ENCODE peak calls at places on chromosomes 16 and 17, in eight cellular contexts. One of them, this sample, is unnamed.

GRCh38 chr16:71311553-71312158 is 22.5 kb upstream of the CMTR2 start:
- DNase-seq in endothelial cell of umbilical vein: peak; percentile 28
- DNase-seq in right lobe of liver: no peak
- DNase-seq in IMR-90: peak; percentile 5
- DNase-seq in A549: peak; percentile 13
- DNase-seq in heart left ventricle: no peak
- DNase-seq in testis: peak; percentile 62
- DNase-seq in H1: peak; percentile 70
- DNase-seq in this sample: no peak

GRCh38 chr17:323181-323580 is 29.4 kb downstream of the RPH3AL start:
- DNase-seq in heart left ventricle: no peak
- DNase-seq in A549: no peak
- DNase-seq in right lobe of liver: peak; percentile 13
- DNase-seq in endothelial cell of umbilical vein: no peak
- DNase-seq in IMR-90: no peak
- DNase-seq in testis: no peak
- DNase-seq in H1: peak; percentile 37
- DNase-seq in this sample: no peak

GRCh38 chr16:678858-679807 is 1.1 kb upstream of the STUB1 start:
- DNase-seq in testis: peak; percentile 84
- DNase-seq in A549: no peak
- DNase-seq in H1: peak; percentile 79
- DNase-seq in IMR-90: peak; percentile 30
- DNase-seq in right lobe of liver: peak; percentile 89
- DNase-seq in heart left ventricle: peak; percentile 89
- DNase-seq in endothelial cell of umbilical vein: peak; percentile 49
- DNase-seq in this sample: peak; percentile 61

GRCh38 chr16:30889721-30890120 is 4.2 kb downstream of the BCL7C start:
- DNase-seq in A549: no peak
- DNase-seq in heart left ventricle: no peak
- DNase-seq in testis: no peak
- DNase-seq in right lobe of liver: no peak
- DNase-seq in H1: no peak
- DNase-seq in IMR-90: no peak
- DNase-seq in endothelial cell of umbilical vein: no peak
- DNase-seq in this sample: no peak

GRCh38 chr16:922051-922450 is 48.7 kb downstream of the LMF1 start:
- DNase-seq in H1: no peak
- DNase-seq in endothelial cell of umbilical vein: no peak
- DNase-seq in IMR-90: no peak
- DNase-seq in heart left ventricle: no peak
- DNase-seq in A549: no peak
- DNase-seq in right lobe of liver: peak; percentile 42
- DNase-seq in testis: no peak
- DNase-seq in this sample: no peak

GRCh38 chr17:72931163-72931562 is 161.3 kb downstream of the SLC39A11 start:
- DNase-seq in IMR-90: no peak
- DNase-seq in H1: no peak
- DNase-seq in A549: no peak
- DNase-seq in testis: no peak
- DNase-seq in right lobe of liver: no peak
- DNase-seq in heart left ventricle: no peak
- DNase-seq in endothelial cell of umbilical vein: no peak
- DNase-seq in this sample: no peak

GRCh38 chr17:71632328-71632727 is 488.5 kb upstream of the SOX9 start:
- DNase-seq in right lobe of liver: no peak
- DNase-seq in IMR-90: peak; percentile 41
- DNase-seq in heart left ventricle: no peak
- DNase-seq in endothelial cell of umbilical vein: no peak
- DNase-seq in A549: no peak
- DNase-seq in testis: no peak
- DNase-seq in H1: no peak
- DNase-seq in this sample: no peak

GRCh38 chr16:86669937-86670772 is 91.8 kb downstream of the FOXL1 start:
- DNase-seq in heart left ventricle: peak; percentile 71
- DNase-seq in endothelial cell of umbilical vein: no peak
- DNase-seq in right lobe of liver: no peak
- DNase-seq in H1: no peak
- DNase-seq in testis: peak; percentile 43
- DNase-seq in A549: no peak
- DNase-seq in IMR-90: peak; percentile 61
- DNase-seq in this sample: no peak

GRCh38 chr17:33498069-33498468 is 205.0 kb upstream of the ASIC2 start:
- DNase-seq in heart left ventricle: no peak
- DNase-seq in IMR-90: no peak
- DNase-seq in H1: no peak
- DNase-seq in right lobe of liver: no peak
- DNase-seq in testis: no peak
- DNase-seq in endothelial cell of umbilical vein: no peak
- DNase-seq in A549: no peak
- DNase-seq in this sample: no peak

GRCh38 chr17:51397361-51398127 is 137.2 kb downstream of the UTP18 start:
- DNase-seq in right lobe of liver: no peak
- DNase-seq in heart left ventricle: no peak
- DNase-seq in testis: no peak
- DNase-seq in A549: peak; percentile 94
- DNase-seq in IMR-90: peak; percentile 45
- DNase-seq in endothelial cell of umbilical vein: no peak
- DNase-seq in H1: no peak
- DNase-seq in this sample: peak; percentile 57

GRCh38 chr16:50279142-50279865 is 13.0 kb downstream of the ADCY7 start:
- DNase-seq in endothelial cell of umbilical vein: no peak
- DNase-seq in right lobe of liver: peak; percentile 82
- DNase-seq in H1: no peak
- DNase-seq in heart left ventricle: peak; percentile 81
- DNase-seq in A549: no peak
- DNase-seq in IMR-90: no peak
- DNase-seq in testis: peak; percentile 58
- DNase-seq in this sample: no peak

GRCh38 chr17:81533713-81534141 is 5.5 kb downstream of the FSCN2 start:
- DNase-seq in heart left ventricle: no peak
- DNase-seq in right lobe of liver: no peak
- DNase-seq in A549: no peak
- DNase-seq in H1: no peak
- DNase-seq in endothelial cell of umbilical vein: no peak
- DNase-seq in testis: no peak
- DNase-seq in IMR-90: no peak
- DNase-seq in this sample: no peak
- TF ChIP-seq POLR2A in heart left ventricle: no peak
- TF ChIP-seq POLR2A in right lobe of liver: no peak
- TF ChIP-seq POLR2A in A549: no peak
- TF ChIP-seq POLR2A in H1: no peak
- TF ChIP-seq POLR2A in endothelial cell of umbilical vein: no peak
- TF ChIP-seq POLR2A in testis: no peak
- TF ChIP-seq POLR2A in IMR-90: no peak
- TF ChIP-seq POLR2A in this sample: no peak

DNA sequence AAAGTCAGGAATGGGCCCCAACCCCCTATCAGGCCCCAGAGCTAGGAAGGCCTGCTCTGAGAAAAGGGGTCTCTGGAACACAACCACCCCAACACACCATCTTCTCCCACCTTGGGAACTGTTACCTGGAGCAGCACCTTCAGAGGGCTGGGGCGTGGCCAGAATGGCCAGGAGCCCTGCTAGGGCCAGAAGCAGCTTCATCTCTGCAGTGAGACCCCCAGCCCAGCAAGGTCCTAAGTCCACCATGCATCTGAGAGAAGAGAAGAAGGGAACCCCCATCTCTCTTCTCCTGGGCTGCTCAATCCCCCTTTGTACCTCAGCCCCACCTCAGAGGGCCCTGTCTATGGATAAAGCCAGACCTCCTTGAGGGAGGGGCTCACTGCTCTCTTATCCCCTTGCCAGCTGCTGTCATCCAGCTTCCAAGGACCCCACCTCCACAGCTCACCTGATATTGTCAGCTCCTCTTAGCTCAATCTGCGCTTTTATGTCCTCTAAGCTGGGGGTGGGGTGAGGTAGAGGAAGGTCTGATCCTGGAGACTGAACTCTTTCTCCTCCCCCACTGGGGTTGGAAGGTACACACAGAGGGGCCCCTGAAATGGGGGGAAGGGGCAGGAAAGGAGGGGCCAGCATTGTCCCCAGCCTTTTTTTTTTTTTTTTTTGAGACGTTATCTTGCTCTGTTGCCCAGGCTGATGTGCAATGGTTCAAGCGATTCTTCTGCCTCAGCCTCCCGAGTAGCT is at the start of gene MPO:
- DNase-seq in heart left ventricle: no peak
- DNase-seq in testis: no peak
- DNase-seq in H1: no peak
- DNase-seq in right lobe of liver: no peak
- DNase-seq in IMR-90: no peak
- DNase-seq in endothelial cell of umbilical vein: no peak
- DNase-seq in A549: no peak
- DNase-seq in this sample: no peak
- TF ChIP-seq POLR2A in heart left ventricle: no peak
- TF ChIP-seq POLR2A in testis: no peak
- TF ChIP-seq POLR2A in H1: no peak
- TF ChIP-seq POLR2A in right lobe of liver: no peak
- TF ChIP-seq POLR2A in IMR-90: no peak
- TF ChIP-seq POLR2A in endothelial cell of umbilical vein: no peak
- TF ChIP-seq POLR2A in A549: no peak
- TF ChIP-seq POLR2A in this sample: no peak

DNA sequence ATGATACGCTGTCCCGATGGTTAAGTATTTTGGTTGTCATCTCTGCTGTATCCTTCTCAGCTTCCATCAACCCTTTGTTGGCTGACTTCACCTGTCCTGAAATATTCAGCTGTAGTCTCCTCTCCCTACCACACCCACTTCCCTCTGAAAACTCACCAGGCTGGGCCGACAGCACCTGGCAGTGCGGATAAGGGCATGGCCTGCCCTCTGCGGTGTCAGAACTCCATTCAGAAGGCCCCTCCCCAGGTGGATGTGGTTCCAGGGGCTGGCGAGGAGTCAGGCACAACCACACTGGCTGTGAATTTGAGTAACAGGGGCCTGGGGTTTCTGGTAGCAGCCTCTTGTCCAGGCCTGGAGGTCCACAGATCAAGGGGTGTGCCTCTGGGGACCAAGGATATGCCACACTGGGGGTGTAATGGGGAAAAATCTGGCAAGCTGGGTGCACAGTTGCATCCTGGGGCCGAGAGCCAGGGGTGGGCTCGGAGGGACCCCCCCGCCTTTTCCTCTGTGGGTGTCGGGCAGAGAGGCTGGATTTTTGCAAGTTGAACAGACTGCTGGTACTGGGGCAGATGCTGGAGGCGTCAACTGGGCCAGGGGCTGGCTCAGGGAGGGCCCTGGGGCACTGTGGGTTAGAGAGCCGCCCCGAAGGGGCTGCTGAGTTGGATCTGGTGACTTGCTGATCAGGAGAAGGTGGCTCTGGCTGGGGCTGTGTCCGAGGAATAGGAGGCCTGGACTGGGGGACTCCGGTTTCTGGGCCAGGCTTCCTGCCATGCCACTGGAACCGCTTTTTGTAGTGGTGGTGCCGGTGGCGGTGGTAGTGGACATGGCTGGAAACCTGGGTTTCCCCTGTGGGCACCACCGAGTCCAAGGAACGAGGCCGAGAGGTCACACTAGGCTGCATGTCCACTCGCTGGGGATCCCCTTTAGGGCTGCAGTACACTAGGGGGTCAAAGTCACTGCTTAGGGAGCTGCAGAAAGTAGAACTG is 5.6 kb upstream of the SUPT4H1 start:
- DNase-seq in A549: no peak
- DNase-seq in endothelial cell of umbilical vein: no peak
- DNase-seq in testis: no peak
- DNase-seq in right lobe of liver: no peak
- DNase-seq in heart left ventricle: no peak
- DNase-seq in H1: no peak
- DNase-seq in IMR-90: no peak
- DNase-seq in this sample: no peak
- TF ChIP-seq POLR2A in A549: no peak
- TF ChIP-seq POLR2A in endothelial cell of umbilical vein: no peak
- TF ChIP-seq POLR2A in testis: no peak
- TF ChIP-seq POLR2A in right lobe of liver: no peak
- TF ChIP-seq POLR2A in heart left ventricle: no peak
- TF ChIP-seq POLR2A in H1: no peak
- TF ChIP-seq POLR2A in IMR-90: no peak
- TF ChIP-seq POLR2A in this sample: no peak

GRCh38 chr17:49487202-49487601 is 7.9 kb upstream of the NGFR start:
- DNase-seq in A549: no peak
- DNase-seq in endothelial cell of umbilical vein: no peak
- DNase-seq in right lobe of liver: no peak
- DNase-seq in H1: no peak
- DNase-seq in heart left ventricle: no peak
- DNase-seq in testis: no peak
- DNase-seq in IMR-90: no peak
- DNase-seq in this sample: no peak

GRCh38 chr17:49488612-49489011 is 6.5 kb upstream of the NGFR start:
- DNase-seq in IMR-90: no peak
- DNase-seq in right lobe of liver: no peak
- DNase-seq in H1: no peak
- DNase-seq in endothelial cell of umbilical vein: no peak
- DNase-seq in testis: no peak
- DNase-seq in A549: no peak
- DNase-seq in heart left ventricle: no peak
- DNase-seq in this sample: no peak

GRCh38 chr17:49490271-49490670 is 4.8 kb upstream of the NGFR start:
- DNase-seq in IMR-90: no peak
- DNase-seq in heart left ventricle: no peak
- DNase-seq in right lobe of liver: no peak
- DNase-seq in H1: no peak
- DNase-seq in testis: no peak
- DNase-seq in endothelial cell of umbilical vein: no peak
- DNase-seq in A549: no peak
- DNase-seq in this sample: no peak

GRCh38 chr17:49491370-49491769 is 3.7 kb upstream of the NGFR start:
- DNase-seq in H1: no peak
- DNase-seq in IMR-90: no peak
- DNase-seq in heart left ventricle: no peak
- DNase-seq in endothelial cell of umbilical vein: no peak
- DNase-seq in testis: no peak
- DNase-seq in A549: no peak
- DNase-seq in right lobe of liver: no peak
- DNase-seq in this sample: no peak

GRCh38 chr17:49489348-49489747 is 5.7 kb upstream of the NGFR start:
- DNase-seq in A549: no peak
- DNase-seq in right lobe of liver: no peak
- DNase-seq in H1: no peak
- DNase-seq in endothelial cell of umbilical vein: no peak
- DNase-seq in IMR-90: no peak
- DNase-seq in heart left ventricle: no peak
- DNase-seq in testis: no peak
- DNase-seq in this sample: no peak
- TF ChIP-seq POLR2A in A549: no peak
- TF ChIP-seq POLR2A in right lobe of liver: no peak
- TF ChIP-seq POLR2A in H1: no peak
- TF ChIP-seq POLR2A in endothelial cell of umbilical vein: no peak
- TF ChIP-seq POLR2A in IMR-90: no peak
- TF ChIP-seq POLR2A in heart left ventricle: no peak
- TF ChIP-seq POLR2A in testis: no peak
- TF ChIP-seq POLR2A in this sample: no peak

This sample was measured in H54.